ENCODE peak calls at places on chromosomes 13 and 19, in five cellular contexts. V, H, F, L and K are unnamed samples.

GRCh38 chr19:56933014-56933705 is 92.6 kb upstream of the PEG3 start:
- DNase-seq in V (no peak), H (no peak), F (no peak), L (no peak), K (no peak)

GRCh38 chr13:66704110-66704509 is 526.0 kb downstream of the PCDH9 start:
- DNase-seq in V (no peak), H (no peak), F (no peak), L (no peak), K (no peak)

GRCh38 chr13:33483471-33483870 is 197.9 kb upstream of the STARD13 start:
- DNase-seq in V (no peak), H (no peak), F (no peak), L (peak; percentile 35), K (no peak)

GRCh38 chr13:44244288-44244687 is 129.3 kb upstream of the SERP2 start:
- DNase-seq in V (no peak), H (no peak), F (no peak), L (peak; percentile 77), K (no peak)

GRCh38 chr19:16400911-16401675 is 70.7 kb downstream of the EPS15L1 start:
- DNase-seq in V (no peak), H (no peak), F (no peak), L (no peak), K (peak; percentile 48)

GRCh38 chr19:57771417-57771816 is 1.9 kb downstream of the ZNF586 start:
- DNase-seq in V (no peak), H (no peak), F (no peak), L (no peak), K (no peak)

GRCh38 chr13:88107486-88108044 is 436.4 kb downstream of the SLITRK5 start:
- DNase-seq in V (no peak), H (no peak), F (no peak), L (no peak), K (no peak)

GRCh38 chr13:84649853-84650252 is 767.6 kb upstream of the SLITRK1 start:
- DNase-seq in V (no peak), H (no peak), F (no peak), L (peak; percentile 59), K (no peak)

GRCh38 chr19:49151339-49152217 is 3.6 kb downstream of the HRC start:
- DNase-seq in V (no peak), H (peak; percentile 81), F (peak; percentile 99), L (peak; percentile 95), K (peak; percentile 96)

GRCh38 chr19:44905437-44906160 is at the start of gene APOE:
- DNase-seq in V (no peak), H (no peak), F (peak; percentile 91), L (no peak), K (no peak)

GRCh38 chr13:44109986-44110640 is 230.4 kb downstream of the LACC1 start:
- DNase-seq in V (no peak), H (no peak), F (no peak), L (peak; percentile 56), K (no peak)

GRCh38 chr13:83798731-83799130 is 83.5 kb downstream of the SLITRK1 start:
- DNase-seq in V (no peak), H (no peak), F (no peak), L (peak; percentile 36), K (no peak)

GRCh38 chr13:84118845-84119409 is 236.7 kb upstream of the SLITRK1 start:
- DNase-seq in V (no peak), H (no peak), F (no peak), L (no peak), K (no peak)

GRCh38 chr13:42991892-42992584 is at the start of gene EPSTI1:
- DNase-seq in V (no peak), H (no peak), F (peak; percentile 60), L (peak; percentile 7), K (peak; percentile 62)

GRCh38 chr13:20704459-20705069 is 1.1 kb downstream of the IL17D start:
- DNase-seq in V (no peak), H (no peak), F (no peak), L (no peak), K (no peak)

GRCh38 chr13:35830850-35831450 is 300.2 kb downstream of the DCLK1 start:
- DNase-seq in V (no peak), H (no peak), F (no peak), L (no peak), K (no peak)

GRCh38 chr19:33273881-33274662 is 28.3 kb downstream of the CEBPA start:
- DNase-seq in V (peak; percentile 57), H (no peak), F (no peak), L (peak; percentile 35), K (no peak)

GRCh38 chr19:14381689-14382474 is 638 bp downstream of the ADGRE5 start:
- DNase-seq in V (no peak), H (no peak), F (no peak), L (peak; percentile 69), K (no peak)

GRCh38 chr13:40306817-40307216 is 359.6 kb downstream of the FOXO1 start:
- DNase-seq in V (no peak), H (no peak), F (no peak), L (no peak), K (no peak)

GRCh38 chr13:75373988-75374387 is 108.0 kb downstream of the TBC1D4 start:
- DNase-seq in V (no peak), H (no peak), F (no peak), L (no peak), K (no peak)

GRCh38 chr19:46745521-46746280 is at the start of gene FKRP:
- DNase-seq in V (no peak), H (no peak), F (no peak), L (no peak), K (peak; percentile 25)

GRCh38 chr19:9178901-9179300 is at the start of gene OR7D2:
- DNase-seq in V (no peak), H (no peak), F (no peak), L (peak; percentile 10), K (no peak)

GRCh38 chr13:34867590-34867989 is 74.5 kb upstream of the NBEA start:
- DNase-seq in V (peak; percentile 20), H (no peak), F (no peak), L (peak; percentile 21), K (peak; percentile 66)